ENCODE peak calls at places on chromosomes 13 and 19, in four cellular contexts. One of them, this sample, is unnamed.

GRCh38 chr13:99145461-99145860 is 55.2 kb upstream of the UBAC2 start:
- DNase-seq in brain microvascular endothelial cell: no peak
- DNase-seq in GM23248: no peak
- DNase-seq in SK-N-SH: no peak
- DNase-seq in this sample: no peak

GRCh38 chr19:45400192-45400591 is 4.7 kb downstream of the PPP1R13L start:
- DNase-seq in brain microvascular endothelial cell: no peak
- DNase-seq in GM23248: no peak
- DNase-seq in SK-N-SH: no peak
- DNase-seq in this sample: no peak

GRCh38 chr19:43290568-43291359 is 21.4 kb upstream of the PSG9 start:
- DNase-seq in SK-N-SH: no peak
- DNase-seq in brain microvascular endothelial cell: no peak
- DNase-seq in GM23248: no peak
- DNase-seq in this sample: no peak

GRCh38 chr19:55299991-55300390 is 16.2 kb downstream of the BRSK1 start:
- DNase-seq in SK-N-SH: no peak
- DNase-seq in brain microvascular endothelial cell: no peak
- DNase-seq in GM23248: no peak
- DNase-seq in this sample: no peak

GRCh38 chr13:103277099-103277498 is 210.9 kb upstream of the SLC10A2 start:
- DNase-seq in brain microvascular endothelial cell: no peak
- DNase-seq in GM23248: no peak
- DNase-seq in SK-N-SH: no peak
- DNase-seq in this sample: no peak

GRCh38 chr19:719081-719512 is 10.4 kb downstream of the PALM start:
- DNase-seq in GM23248: peak
- DNase-seq in brain microvascular endothelial cell: no peak
- DNase-seq in SK-N-SH: no peak
- DNase-seq in this sample: peak

GRCh38 chr19:5292843-5293606 is 47.6 kb downstream of the PTPRS start:
- DNase-seq in brain microvascular endothelial cell: peak
- DNase-seq in GM23248: peak
- DNase-seq in SK-N-SH: peak
- DNase-seq in this sample: peak

GRCh38 chr13:107680115-107680514 is 535.2 kb downstream of the LIG4 start:
- DNase-seq in GM23248: peak
- DNase-seq in SK-N-SH: peak
- DNase-seq in brain microvascular endothelial cell: no peak
- DNase-seq in this sample: no peak

GRCh38 chr13:33251131-33251629 is 34.4 kb downstream of the STARD13 start:
- DNase-seq in GM23248: peak
- DNase-seq in SK-N-SH: peak
- DNase-seq in brain microvascular endothelial cell: peak
- DNase-seq in this sample: no peak

GRCh38 chr13:43861863-43862262 is 17.7 kb downstream of the CCDC122 start:
- DNase-seq in brain microvascular endothelial cell: no peak
- DNase-seq in SK-N-SH: no peak
- DNase-seq in GM23248: no peak
- DNase-seq in this sample: no peak

GRCh38 chr19:16938211-16938610 is 49.4 kb downstream of the F2RL3 start:
- DNase-seq in SK-N-SH: no peak
- DNase-seq in brain microvascular endothelial cell: no peak
- DNase-seq in GM23248: no peak
- DNase-seq in this sample: no peak

GRCh38 chr19:18418034-18418724 is 1.0 kb upstream of the SSBP4 start:
- DNase-seq in GM23248: no peak
- DNase-seq in brain microvascular endothelial cell: no peak
- DNase-seq in SK-N-SH: no peak
- DNase-seq in this sample: no peak

GRCh38 chr13:86986448-86986847 is 684.7 kb upstream of the SLITRK5 start:
- DNase-seq in SK-N-SH: no peak
- DNase-seq in brain microvascular endothelial cell: no peak
- DNase-seq in GM23248: peak
- DNase-seq in this sample: no peak

GRCh38 chr13:76976488-76976887 is 15.4 kb upstream of the CLN5 start:
- DNase-seq in SK-N-SH: no peak
- DNase-seq in GM23248: no peak
- DNase-seq in brain microvascular endothelial cell: peak
- DNase-seq in this sample: no peak
- H3K4me3 ChIP-seq in SK-N-SH: no peak
- H3K4me3 ChIP-seq in GM23248: no peak
- H3K4me3 ChIP-seq in brain microvascular endothelial cell: no peak
- H3K4me3 ChIP-seq in this sample: no peak

GRCh38 chr13:96782186-96782585 is 212.1 kb downstream of the OXGR1 start:
- DNase-seq in GM23248: no peak
- DNase-seq in SK-N-SH: no peak
- DNase-seq in brain microvascular endothelial cell: no peak
- DNase-seq in this sample: no peak
- H3K27ac ChIP-seq in GM23248: no peak
- H3K27ac ChIP-seq in SK-N-SH: no peak
- H3K27ac ChIP-seq in brain microvascular endothelial cell: no peak
- H3K27ac ChIP-seq in this sample: no peak

GRCh38 chr13:112982281-112983041 is 13.4 kb downstream of the MCF2L start:
- DNase-seq in GM23248: no peak
- DNase-seq in SK-N-SH: peak
- DNase-seq in brain microvascular endothelial cell: no peak
- DNase-seq in this sample: no peak

GRCh38 chr13:112983042-112983305 is 14.0 kb downstream of the MCF2L start:
- DNase-seq in brain microvascular endothelial cell: no peak
- DNase-seq in GM23248: no peak
- DNase-seq in SK-N-SH: no peak
- DNase-seq in this sample: no peak

GRCh38 chr13:112979406-112979902 is 10.4 kb downstream of the MCF2L start:
- DNase-seq in SK-N-SH: no peak
- DNase-seq in GM23248: no peak
- DNase-seq in brain microvascular endothelial cell: no peak
- DNase-seq in this sample: no peak

GRCh38 chr13:112980441-112980840 is 11.4 kb downstream of the MCF2L start:
- DNase-seq in brain microvascular endothelial cell: no peak
- DNase-seq in SK-N-SH: peak
- DNase-seq in GM23248: no peak
- DNase-seq in this sample: no peak

DNA sequence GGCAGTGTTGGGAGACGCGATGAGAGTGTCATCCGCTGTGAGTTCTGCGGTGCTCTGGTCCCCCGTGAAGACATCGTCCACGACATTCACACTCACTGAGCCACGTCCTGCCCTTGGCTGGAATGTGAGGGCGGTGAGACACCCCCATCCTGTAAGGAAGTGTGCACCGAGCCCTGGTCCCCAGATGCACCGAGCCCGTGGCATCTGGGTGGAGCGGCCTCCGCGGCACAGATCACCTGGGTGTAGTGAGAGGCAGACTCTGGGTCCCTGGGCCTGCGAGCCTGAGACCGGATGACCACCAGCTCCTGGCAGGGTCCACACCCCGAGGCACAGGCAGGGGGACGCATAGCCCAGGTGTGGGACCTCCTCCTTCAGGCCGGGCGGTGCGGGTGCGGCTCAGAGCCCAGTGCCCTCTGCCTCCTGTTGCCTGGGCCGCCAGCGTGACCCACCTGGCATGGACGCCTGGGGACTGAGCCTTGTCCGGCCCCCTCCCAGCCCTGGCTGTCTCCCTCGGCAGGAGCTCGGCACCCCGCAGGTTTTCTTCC is 12.4 kb downstream of the MCF2L start:
- DNase-seq in GM23248: no peak
- DNase-seq in brain microvascular endothelial cell: no peak
- DNase-seq in SK-N-SH: no peak
- DNase-seq in this sample: no peak
- H3K4me3 ChIP-seq in GM23248: no peak
- H3K4me3 ChIP-seq in brain microvascular endothelial cell: no peak
- H3K4me3 ChIP-seq in SK-N-SH: no peak
- H3K4me3 ChIP-seq in this sample: peak

GRCh38 chr19:7258042-7258839 is 36.0 kb downstream of the INSR start:
- DNase-seq in SK-N-SH: no peak
- DNase-seq in brain microvascular endothelial cell: no peak
- DNase-seq in GM23248: no peak
- DNase-seq in this sample: no peak
- H3K27ac ChIP-seq in SK-N-SH: no peak
- H3K27ac ChIP-seq in brain microvascular endothelial cell: no peak
- H3K27ac ChIP-seq in GM23248: no peak
- H3K27ac ChIP-seq in this sample: no peak